ENCODE peak calls at places on chromosomes 3 and 15, in five cellular contexts. O is left ventricle myocardium inferior, S is heart right ventricle, D is HCT116, F is body of pancreas. Q is an unnamed sample. For H3K4me1, the result is how much of the 10 kb centered on the place peaks cover.

GRCh38 chr3:127260416-127260815 is 27.4 kb downstream of the PRR20G start:
- DNase-seq in O (no peak), S (no peak), D (no peak), F (no peak), Q (no peak)

GRCh38 chr15:34883042-34883441 is 86.5 kb downstream of the AQR start:
- DNase-seq in O (no peak), S (no peak), D (no peak), F (no peak), Q (no peak)

GRCh38 chr15:84681822-84682221 is 23.8 kb upstream of the NMB start:
- DNase-seq in O (no peak), S (no peak), D (no peak), F (no peak), Q (no peak)

GRCh38 chr3:170961616-170962400 is 53.4 kb upstream of the EIF5A2 start:
- DNase-seq in O (no peak), S (no peak), D (peak), F (no peak), Q (no peak)

GRCh38 chr3:14991818-14992612 is 44.6 kb downstream of the NR2C2 start:
- DNase-seq in O (no peak), S (no peak), D (no peak), F (no peak), Q (no peak)

GRCh38 chr3:194126790-194127189 is 9.2 kb upstream of the HES1 start:
- DNase-seq in O (no peak), S (no peak), D (no peak), F (no peak), Q (no peak)

GRCh38 chr3:174776123-174776522 is 83.0 kb upstream of the NAALADL2 start:
- DNase-seq in O (no peak), S (no peak), D (no peak), F (no peak), Q (no peak)

GRCh38 chr15:67820147-67820991 is 4.9 kb upstream of the SKOR1 start:
- DNase-seq in O (no peak), S (no peak), D (no peak), F (no peak), Q (peak)

GRCh38 chr3:150469031-150469930 is 61.2 kb downstream of the TSC22D2 start:
- DNase-seq in O (no peak), S (no peak), D (peak), F (peak), Q (no peak)

GRCh38 chr3:18249126-18249525 is 176.0 kb downstream of the SATB1 start:
- DNase-seq in O (no peak), S (no peak), D (no peak), F (no peak), Q (no peak)

GRCh38 chr3:10968390-10968789 is 24.2 kb upstream of the SLC6A1 start:
- DNase-seq in O (no peak), S (no peak), D (no peak), F (no peak), Q (peak)

GRCh38 chr15:82548700-82549099 is 8.4 kb upstream of the RPS17 start:
- DNase-seq in O (no peak), S (no peak), D (no peak), F (no peak), Q (no peak)

GRCh38 chr3:124149774-124150173 is 157.8 kb upstream of the ROPN1 start:
- DNase-seq in O (no peak), S (no peak), D (no peak), F (no peak), Q (no peak)

GRCh38 chr3:105967117-105967516 is 98.3 kb upstream of the CBLB start:
- DNase-seq in O (no peak), S (no peak), D (no peak), F (no peak), Q (no peak)

GRCh38 chr15:72751751-72752455 is 31.7 kb downstream of the ADPGK start:
- DNase-seq in O (peak), S (no peak), D (no peak), F (no peak), Q (no peak)

GRCh38 chr3:52277972-52278509 is 408 bp downstream of the WDR82 start:
- DNase-seq in O (no peak), S (no peak), D (no peak), F (peak), Q (peak)

GRCh38 chr3:171309906-171310359 is 150.3 kb downstream of the TNIK start:
- DNase-seq in O (no peak), S (no peak), D (no peak), F (no peak), Q (no peak)

GRCh38 chr3:195236801-195237570 is 34.0 kb downstream of the XXYLT1 start:
- DNase-seq in O (no peak), S (no peak), D (no peak), F (no peak), Q (no peak)

GRCh38 chr15:68801572-68802148 is 19.0 kb downstream of the ANP32A start:
- DNase-seq in O (no peak), S (no peak), D (no peak), F (no peak), Q (no peak)

GRCh38 chr3:13008114-13008995 is 64.9 kb downstream of the IQSEC1 start:
- DNase-seq in O (no peak), S (no peak), D (no peak), F (no peak), Q (no peak)

GRCh38 chr3:171851685-171852084 is 8.5 kb downstream of the TMEM212 start:
- DNase-seq in O (no peak), S (no peak), D (peak), F (no peak), Q (no peak)

GRCh38 chr3:35393916-35394315 is 245.4 kb upstream of the ARPP21 start:
- DNase-seq in O (no peak), S (no peak), D (no peak), F (no peak), Q (no peak)

GRCh38 chr15:73937313-73937695 is 11.0 kb downstream of the LOXL1 start:
- DNase-seq in O (no peak), S (no peak), D (no peak), F (no peak), Q (peak)

GRCh38 chr15:32053717-32054116 is 23.4 kb downstream of the CHRNA7 start:
- DNase-seq in O (no peak), S (no peak), D (no peak), F (no peak), Q (no peak)

GRCh38 chr3:24496529-24497482 is 2.2 kb upstream of the THRB start:
- DNase-seq in O (peak), S (peak), D (peak), F (peak), Q (peak)

DNA sequence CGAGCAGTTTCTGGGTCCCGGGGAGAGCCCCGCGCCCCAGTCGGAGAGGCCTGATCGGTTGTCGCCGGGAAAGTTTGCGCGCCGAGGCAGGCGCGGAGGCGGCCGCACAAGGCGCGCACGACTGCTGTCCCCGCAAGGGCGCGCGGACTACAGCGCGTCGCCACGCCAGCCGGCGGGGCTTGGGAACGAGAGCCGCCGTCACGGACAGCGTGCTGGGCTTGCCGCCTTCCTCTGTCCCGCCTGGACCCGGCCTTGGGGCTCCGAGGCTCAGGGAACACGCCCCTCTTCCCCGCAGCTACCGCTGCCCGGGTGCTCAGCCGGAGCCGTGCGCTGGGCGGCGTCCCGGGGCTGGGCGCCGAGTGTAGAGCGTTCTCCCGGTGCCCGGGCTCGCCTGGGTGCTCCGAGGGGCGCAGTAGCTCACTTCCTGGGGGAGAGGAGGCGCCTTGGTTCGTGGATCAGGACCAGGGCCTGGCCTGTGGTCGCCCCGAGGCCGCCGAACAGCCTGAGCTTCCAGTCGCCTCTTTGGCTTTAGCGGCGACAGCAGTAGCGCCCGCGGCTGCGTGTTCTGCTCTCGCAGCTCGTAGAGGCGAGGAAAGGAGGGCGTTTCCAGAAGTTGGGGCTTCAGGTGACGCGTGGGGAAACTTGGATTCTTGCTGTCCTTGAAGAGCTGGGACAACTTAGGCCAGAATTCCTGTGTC is 226.6 kb upstream of the C2CD4B start:
- DNase-seq in O (peak), S (peak), D (no peak), F (peak), Q (peak)
- TF ChIP-seq CTCF in O (peak), S (peak), D (no peak), F (no peak), Q (peak)

DNA sequence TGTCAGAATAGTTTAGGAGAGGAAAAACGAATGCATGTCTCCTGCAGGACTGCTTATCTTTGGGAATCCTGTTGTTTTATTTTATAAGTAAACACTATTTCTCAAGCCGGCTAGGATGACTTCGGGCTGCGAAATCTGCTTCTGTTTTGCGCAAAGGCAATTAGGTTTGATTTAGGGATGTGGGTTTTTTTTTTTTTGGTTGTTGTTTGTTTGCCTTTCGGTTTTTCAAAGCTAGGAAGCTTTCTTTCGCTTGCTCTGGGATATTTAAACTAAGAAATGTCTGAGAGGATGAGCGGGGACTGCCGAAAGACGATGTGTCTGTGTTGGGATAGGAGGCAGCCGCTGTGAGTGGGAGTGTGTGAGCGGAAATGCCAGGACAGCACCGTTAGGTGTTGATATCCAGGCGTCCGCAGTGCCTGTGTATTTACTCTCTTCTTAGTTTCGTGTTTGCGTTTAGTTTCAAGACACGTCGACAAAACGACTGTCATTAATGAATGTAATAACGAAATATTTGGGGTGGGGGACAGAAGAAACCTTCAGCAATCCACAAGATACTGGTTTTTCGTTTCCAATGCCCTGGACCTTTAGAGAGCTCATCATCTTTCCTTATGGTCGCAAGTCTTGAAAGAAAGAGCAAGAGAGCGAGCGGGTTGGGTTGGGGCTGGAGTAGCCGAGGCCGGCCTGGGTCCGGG is 620 bp downstream of the ISL2 start:
- DNase-seq in O (no peak), S (no peak), D (no peak), F (no peak), Q (no peak)
- H3K4me3 ChIP-seq in O (peak), S (peak), D (peak), F (no peak), Q (no peak)

DNA sequence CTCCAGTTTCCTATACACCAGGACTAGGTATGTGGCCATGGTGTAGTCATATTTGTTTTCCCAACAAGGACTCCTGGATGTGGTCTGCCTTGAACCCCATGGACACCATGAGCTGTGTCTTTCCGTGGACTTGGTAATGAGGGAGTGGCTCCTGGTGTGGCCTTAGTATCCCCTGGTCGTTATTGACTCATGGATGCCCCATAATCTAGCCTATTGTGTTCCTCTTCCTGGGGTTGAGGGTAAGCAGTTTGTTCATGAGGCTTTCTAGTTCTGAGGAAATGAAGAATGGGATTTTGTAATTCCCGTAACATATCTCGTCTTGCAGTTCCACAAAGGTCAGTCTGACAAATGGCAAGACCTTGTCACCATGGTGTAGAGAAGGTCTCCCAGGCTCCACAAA is 22.5 kb downstream of the RAB7A start:
- DNase-seq in O (no peak), S (no peak), D (no peak), F (no peak), Q (no peak)
- H3K4me1 ChIP-seq in O (half or more), S (half or more), D (under half), F (under half), Q (under half)

DNA sequence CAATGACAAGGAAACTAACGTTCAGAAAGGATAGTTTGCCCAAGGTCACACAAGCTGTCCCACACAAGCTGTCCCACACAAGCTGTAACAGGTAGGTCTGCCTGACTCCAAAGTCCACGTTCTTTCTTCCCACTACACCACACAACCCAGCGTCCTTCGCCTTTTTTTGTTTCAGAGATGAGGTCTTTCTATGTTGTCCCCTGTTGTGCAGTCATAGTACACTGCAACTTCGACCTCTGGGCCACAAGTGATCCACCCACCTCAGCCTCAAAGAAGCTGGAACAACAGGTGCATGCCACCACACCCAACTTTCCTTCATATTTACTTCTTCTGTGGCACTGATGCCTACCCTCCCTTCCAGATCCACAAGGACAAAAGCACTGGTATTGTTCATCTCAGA is 21.4 kb downstream of the MB21D2 start:
- DNase-seq in O (no peak), S (no peak), D (no peak), F (no peak), Q (no peak)
- TF ChIP-seq CTCF in O (no peak), S (no peak), D (no peak), F (no peak), Q (no peak)

DNA sequence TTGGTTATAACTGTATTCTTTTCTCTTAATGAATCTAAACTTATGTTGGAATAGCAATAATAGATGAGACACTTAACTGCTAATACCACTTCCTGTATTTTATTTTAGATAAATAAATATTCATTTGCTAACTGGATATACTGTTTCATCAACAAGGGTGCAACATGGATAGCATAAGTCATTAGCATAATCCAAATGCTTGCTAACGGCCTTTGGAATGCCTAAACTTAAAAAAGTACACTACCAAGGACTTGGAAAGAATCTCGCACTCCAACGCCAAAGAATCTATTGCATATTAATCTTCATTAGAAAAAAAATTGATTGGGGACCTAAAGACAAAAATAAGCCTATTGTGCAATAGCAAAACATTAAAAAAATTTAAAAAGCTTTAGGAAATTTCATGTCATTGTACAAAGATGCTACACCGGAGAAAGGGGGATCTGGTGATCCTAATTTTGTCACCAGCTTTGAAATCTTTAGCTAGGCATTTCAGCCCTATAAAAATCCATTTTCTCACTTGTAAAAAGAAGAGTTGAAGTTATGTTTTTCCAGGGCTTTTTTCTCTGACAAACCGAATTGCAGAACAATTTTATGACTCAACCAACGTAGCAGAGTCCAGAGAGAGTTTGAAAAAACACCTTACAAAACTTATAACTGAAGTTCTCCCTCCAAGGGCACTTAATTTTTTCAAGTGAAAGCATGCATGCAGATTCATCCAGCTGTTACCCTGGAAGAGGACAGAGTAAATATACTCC is 4.1 kb downstream of the VGLL3 start:
- DNase-seq in O (no peak), S (no peak), D (no peak), F (no peak), Q (no peak)
- H3K4me3 ChIP-seq in O (peak), S (no peak), D (no peak), F (no peak), Q (no peak)

DNA sequence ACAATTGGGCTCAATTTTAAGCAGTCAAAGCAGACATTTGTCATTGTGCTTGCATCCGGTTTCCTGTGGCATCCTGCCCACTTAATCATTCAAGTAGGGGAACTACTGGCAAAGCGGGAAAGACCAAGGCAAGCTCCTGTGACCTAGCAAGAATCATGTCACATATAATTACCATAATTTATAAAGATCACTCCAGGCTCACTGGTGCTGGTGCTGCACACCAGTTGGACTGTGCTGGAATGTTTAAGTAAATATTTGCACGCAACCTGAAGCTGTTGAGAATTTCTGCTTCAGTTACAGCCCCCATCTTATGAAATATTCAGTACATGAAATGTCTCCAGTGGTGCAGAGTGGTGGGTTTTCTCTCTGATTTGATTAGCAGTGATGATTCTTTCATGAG is 621.4 kb upstream of the EPHA6 start:
- DNase-seq in O (no peak), S (no peak), D (no peak), F (peak), Q (no peak)
- H3K4me1 ChIP-seq in O (under half), S (under half), D (under half), F (under half), Q (under half)